ENCODE peak calls at places on chromosomes 16 and 17, in six cellular contexts. One of them, this sample, is unnamed.
A peak's percentile ranks its signal among the peaks of the same experiment; 100 is the strongest.

GRCh38 chr17:28379814-28380571 is 8.5 kb downstream of the SARM1 start:
- DNase-seq in mammary epithelial cell: peak; percentile 99
- DNase-seq in GM23248: peak; percentile 60
- DNase-seq in GM23338: no peak
- DNase-seq in fibroblast of lung: no peak
- DNase-seq in keratinocyte: peak; percentile 98
- DNase-seq in this sample: peak; percentile 24

GRCh38 chr17:68248199-68248825 is 469 bp downstream of the AMZ2 start:
- DNase-seq in fibroblast of lung: peak; percentile 75
- DNase-seq in GM23338: no peak
- DNase-seq in GM23248: peak; percentile 86
- DNase-seq in mammary epithelial cell: peak; percentile 69
- DNase-seq in keratinocyte: no peak
- DNase-seq in this sample: peak; percentile 66

GRCh38 chr17:45687594-45687993 is 96.5 kb upstream of the CRHR1 start:
- DNase-seq in keratinocyte: no peak
- DNase-seq in mammary epithelial cell: no peak
- DNase-seq in GM23248: no peak
- DNase-seq in GM23338: no peak
- DNase-seq in fibroblast of lung: no peak
- DNase-seq in this sample: no peak

GRCh38 chr16:10619271-10619849 is 39.0 kb upstream of the EMP2 start:
- DNase-seq in mammary epithelial cell: peak; percentile 45
- DNase-seq in fibroblast of lung: no peak
- DNase-seq in keratinocyte: no peak
- DNase-seq in GM23248: peak; percentile 31
- DNase-seq in GM23338: peak; percentile 81
- DNase-seq in this sample: no peak

GRCh38 chr17:44314869-44315661 is 6.7 kb downstream of the RUNDC3A start:
- DNase-seq in GM23248: peak; percentile 70
- DNase-seq in keratinocyte: no peak
- DNase-seq in fibroblast of lung: no peak
- DNase-seq in GM23338: peak; percentile 87
- DNase-seq in mammary epithelial cell: peak; percentile 59
- DNase-seq in this sample: peak; percentile 77

GRCh38 chr17:21396237-21396636 is 20.1 kb downstream of the KCNJ12 start:
- DNase-seq in GM23248: no peak
- DNase-seq in keratinocyte: no peak
- DNase-seq in mammary epithelial cell: no peak
- DNase-seq in GM23338: no peak
- DNase-seq in fibroblast of lung: no peak
- DNase-seq in this sample: no peak

GRCh38 chr17:8785547-8786412 is 13.4 kb downstream of the MFSD6L start:
- DNase-seq in keratinocyte: no peak
- DNase-seq in GM23248: peak; percentile 72
- DNase-seq in mammary epithelial cell: peak; percentile 45
- DNase-seq in fibroblast of lung: peak; percentile 64
- DNase-seq in GM23338: peak; percentile 95
- DNase-seq in this sample: peak; percentile 83

GRCh38 chr16:88118376-88118775 is 167.1 kb downstream of the BANP start:
- DNase-seq in mammary epithelial cell: no peak
- DNase-seq in GM23248: no peak
- DNase-seq in GM23338: no peak
- DNase-seq in fibroblast of lung: no peak
- DNase-seq in keratinocyte: no peak
- DNase-seq in this sample: no peak

GRCh38 chr17:68539536-68540469 is 27.6 kb downstream of the PRKAR1A start:
- DNase-seq in mammary epithelial cell: peak; percentile 19
- DNase-seq in fibroblast of lung: peak; percentile 36
- DNase-seq in GM23248: peak; percentile 34
- DNase-seq in keratinocyte: no peak
- DNase-seq in GM23338: peak; percentile 41
- DNase-seq in this sample: peak; percentile 23

GRCh38 chr16:15741207-15741871 is 91.3 kb downstream of the NDE1 start:
- DNase-seq in GM23338: no peak
- DNase-seq in fibroblast of lung: no peak
- DNase-seq in GM23248: no peak
- DNase-seq in mammary epithelial cell: no peak
- DNase-seq in keratinocyte: no peak
- DNase-seq in this sample: no peak

GRCh38 chr17:50355701-50356341 is 9.9 kb downstream of the XYLT2 start:
- DNase-seq in keratinocyte: no peak
- DNase-seq in GM23248: no peak
- DNase-seq in mammary epithelial cell: peak; percentile 34
- DNase-seq in fibroblast of lung: no peak
- DNase-seq in GM23338: no peak
- DNase-seq in this sample: peak; percentile 7

GRCh38 chr17:18033442-18034099 is 5.4 kb downstream of the ATPAF2 start:
- DNase-seq in GM23248: peak; percentile 93
- DNase-seq in fibroblast of lung: peak; percentile 92
- DNase-seq in mammary epithelial cell: peak; percentile 74
- DNase-seq in keratinocyte: peak; percentile 58
- DNase-seq in GM23338: peak; percentile 95
- DNase-seq in this sample: peak; percentile 87

GRCh38 chr16:71288890-71289731 is at the start of gene CMTR2:
- DNase-seq in GM23248: peak; percentile 99
- DNase-seq in keratinocyte: peak; percentile 82
- DNase-seq in mammary epithelial cell: peak; percentile 98
- DNase-seq in GM23338: peak; percentile 97
- DNase-seq in fibroblast of lung: peak; percentile 98
- DNase-seq in this sample: peak; percentile 99

GRCh38 chr17:29068828-29069227 is 25.9 kb downstream of the PIPOX start:
- DNase-seq in keratinocyte: no peak
- DNase-seq in GM23338: no peak
- DNase-seq in GM23248: peak; percentile 23
- DNase-seq in mammary epithelial cell: no peak
- DNase-seq in fibroblast of lung: no peak
- DNase-seq in this sample: no peak

GRCh38 chr17:49003557-49004511 is 6.6 kb downstream of the IGF2BP1 start:
- DNase-seq in fibroblast of lung: peak; percentile 52
- DNase-seq in mammary epithelial cell: no peak
- DNase-seq in keratinocyte: no peak
- DNase-seq in GM23248: peak; percentile 39
- DNase-seq in GM23338: peak; percentile 75
- DNase-seq in this sample: peak; percentile 69

GRCh38 chr17:50062323-50063243 is 6.7 kb downstream of the ITGA3 start:
- DNase-seq in GM23248: peak; percentile 92
- DNase-seq in GM23338: no peak
- DNase-seq in mammary epithelial cell: peak; percentile 99
- DNase-seq in keratinocyte: peak; percentile 100
- DNase-seq in fibroblast of lung: peak; percentile 75
- DNase-seq in this sample: no peak

GRCh38 chr17:62901544-62901943 is 64.5 kb upstream of the TANC2 start:
- DNase-seq in GM23248: no peak
- DNase-seq in fibroblast of lung: no peak
- DNase-seq in GM23338: no peak
- DNase-seq in mammary epithelial cell: no peak
- DNase-seq in keratinocyte: no peak
- DNase-seq in this sample: no peak

GRCh38 chr17:5264930-5265329 is 17.2 kb upstream of the RABEP1 start:
- DNase-seq in mammary epithelial cell: no peak
- DNase-seq in GM23248: no peak
- DNase-seq in GM23338: no peak
- DNase-seq in fibroblast of lung: no peak
- DNase-seq in keratinocyte: no peak
- DNase-seq in this sample: no peak
- H2AFZ ChIP-seq in mammary epithelial cell: no peak overlapping the region
- H2AFZ ChIP-seq in GM23248: no peak overlapping the region
- H2AFZ ChIP-seq in GM23338: no peak overlapping the region
- H2AFZ ChIP-seq in fibroblast of lung: no peak overlapping the region
- H2AFZ ChIP-seq in keratinocyte: no peak overlapping the region
- H2AFZ ChIP-seq in this sample: no peak overlapping the region

DNA sequence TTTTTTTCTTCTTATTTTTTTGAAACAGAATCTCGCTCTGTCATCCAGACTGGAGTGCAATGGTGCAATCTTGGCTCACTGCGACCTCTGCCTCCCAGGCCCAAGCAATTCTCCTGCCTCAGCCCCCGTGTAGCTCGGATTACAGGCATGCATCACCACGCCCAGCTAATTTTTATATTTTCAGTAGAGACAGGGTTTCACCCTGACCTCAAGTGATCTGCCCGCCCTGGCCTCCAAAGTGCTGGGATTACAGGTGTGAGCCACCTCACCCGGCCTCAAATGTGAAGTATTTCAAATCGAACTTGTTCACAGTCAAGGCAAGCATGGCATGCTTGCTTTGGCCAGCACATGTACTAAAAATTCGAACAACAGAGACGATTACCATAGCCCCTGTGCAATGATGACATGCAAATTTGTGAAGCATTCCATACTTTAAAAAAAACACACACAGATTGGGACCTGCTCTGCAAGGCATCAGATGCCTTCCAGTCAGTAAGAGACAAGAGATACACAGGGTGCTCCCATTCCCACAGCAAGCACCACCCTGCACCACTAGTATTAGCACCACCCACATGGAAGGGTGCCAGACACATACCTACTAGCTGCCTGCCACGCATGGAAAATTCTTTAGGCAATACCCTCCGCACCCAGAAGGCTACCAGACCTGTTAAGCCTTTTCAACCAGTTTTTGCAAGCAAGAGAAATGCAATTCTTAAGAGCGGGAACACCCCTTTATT is 47.2 kb downstream of the ANKRD11 start:
- DNase-seq in GM23338: no peak
- DNase-seq in GM23248: peak; percentile 74
- DNase-seq in mammary epithelial cell: peak; percentile 88
- DNase-seq in fibroblast of lung: peak; percentile 77
- DNase-seq in keratinocyte: peak; percentile 88
- DNase-seq in this sample: peak; percentile 78
- H3K4me3 ChIP-seq in GM23338: peak overlapping the region; percentile 13
- H3K4me3 ChIP-seq in GM23248: peak overlapping the region; percentile 48
- H3K4me3 ChIP-seq in mammary epithelial cell: no peak overlapping the region
- H3K4me3 ChIP-seq in fibroblast of lung: peak overlapping the region; percentile 10
- H3K4me3 ChIP-seq in keratinocyte: peak overlapping the region; percentile 24
- H3K4me3 ChIP-seq in this sample: no peak overlapping the region

DNA sequence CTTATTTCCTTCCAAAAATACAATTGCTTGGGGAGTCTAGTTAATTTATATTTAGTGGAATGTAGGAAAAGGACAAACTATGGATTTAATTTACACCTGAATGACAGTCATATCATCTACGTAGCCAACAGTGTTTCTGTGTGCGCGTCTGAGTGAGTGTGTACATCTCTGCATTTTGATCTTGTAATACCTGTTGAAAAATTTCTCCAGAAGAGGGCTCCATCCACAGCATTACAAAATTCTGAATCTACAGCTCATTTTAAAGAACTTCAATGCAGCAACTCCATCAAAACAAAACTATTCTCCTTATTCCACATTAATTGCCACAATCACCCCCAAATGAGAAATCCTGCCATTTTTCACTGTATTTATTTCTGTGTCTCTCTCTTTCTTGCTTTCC is 3.9 kb downstream of the CDH13 start:
- DNase-seq in GM23338: no peak
- DNase-seq in GM23248: peak; percentile 39
- DNase-seq in fibroblast of lung: peak; percentile 61
- DNase-seq in keratinocyte: no peak
- DNase-seq in mammary epithelial cell: no peak
- DNase-seq in this sample: no peak
- H3K4me2 ChIP-seq in GM23338: peak overlapping the region; percentile 15
- H3K4me2 ChIP-seq in GM23248: peak overlapping the region; percentile 91
- H3K4me2 ChIP-seq in fibroblast of lung: peak overlapping the region; percentile 69
- H3K4me2 ChIP-seq in keratinocyte: peak overlapping the region; percentile 100
- H3K4me2 ChIP-seq in mammary epithelial cell: peak overlapping the region; percentile 85
- H3K4me2 ChIP-seq in this sample: no peak overlapping the region

GRCh38 chr17:58306131-58306951 is 22.3 kb downstream of the TSPOAP1 start:
- DNase-seq in fibroblast of lung: no peak
- DNase-seq in GM23248: no peak
- DNase-seq in GM23338: no peak
- DNase-seq in mammary epithelial cell: no peak
- DNase-seq in keratinocyte: no peak
- DNase-seq in this sample: no peak

GRCh38 chr17:58305626-58306025 is 23.0 kb downstream of the TSPOAP1 start:
- DNase-seq in fibroblast of lung: no peak
- DNase-seq in GM23338: no peak
- DNase-seq in keratinocyte: no peak
- DNase-seq in GM23248: no peak
- DNase-seq in mammary epithelial cell: no peak
- DNase-seq in this sample: no peak

GRCh38 chr17:58303981-58304734 is 23.4 kb upstream of the MPO start:
- DNase-seq in mammary epithelial cell: peak; percentile 41
- DNase-seq in keratinocyte: no peak
- DNase-seq in fibroblast of lung: peak; percentile 31
- DNase-seq in GM23338: peak; percentile 82
- DNase-seq in GM23248: peak; percentile 60
- DNase-seq in this sample: peak; percentile 55

GRCh38 chr17:58302919-58303551 is 22.3 kb upstream of the MPO start:
- DNase-seq in GM23248: no peak
- DNase-seq in fibroblast of lung: no peak
- DNase-seq in keratinocyte: no peak
- DNase-seq in GM23338: no peak
- DNase-seq in mammary epithelial cell: no peak
- DNase-seq in this sample: no peak

GRCh38 chr17:58304735-58305486 is 23.7 kb downstream of the TSPOAP1 start:
- DNase-seq in mammary epithelial cell: no peak
- DNase-seq in GM23338: no peak
- DNase-seq in keratinocyte: no peak
- DNase-seq in GM23248: no peak
- DNase-seq in fibroblast of lung: no peak
- DNase-seq in this sample: no peak
- H2AFZ ChIP-seq in mammary epithelial cell: peak overlapping the region; percentile 63
- H2AFZ ChIP-seq in GM23338: peak overlapping the region; percentile 97
- H2AFZ ChIP-seq in keratinocyte: no peak overlapping the region
- H2AFZ ChIP-seq in GM23248: no peak overlapping the region
- H2AFZ ChIP-seq in fibroblast of lung: no peak overlapping the region
- H2AFZ ChIP-seq in this sample: no peak overlapping the region

GRCh38 chr17:59423903-59424302 is 92.4 kb downstream of the YPEL2 start:
- DNase-seq in GM23248: no peak
- DNase-seq in fibroblast of lung: no peak
- DNase-seq in keratinocyte: no peak
- DNase-seq in mammary epithelial cell: no peak
- DNase-seq in GM23338: no peak
- DNase-seq in this sample: no peak
- H3K4me3 ChIP-seq in GM23248: no peak overlapping the region
- H3K4me3 ChIP-seq in fibroblast of lung: no peak overlapping the region
- H3K4me3 ChIP-seq in keratinocyte: no peak overlapping the region
- H3K4me3 ChIP-seq in mammary epithelial cell: no peak overlapping the region
- H3K4me3 ChIP-seq in GM23338: no peak overlapping the region
- H3K4me3 ChIP-seq in this sample: no peak overlapping the region